ENCODE peak calls at places on chromosomes 1 and 21, in eight cellular contexts. One of them, this sample, is unnamed.

GRCh38 chr21:20943476-20944085 is 54.6 kb upstream of the NCAM2 start:
- DNase-seq in mucosa of gallbladder: no peak
- DNase-seq in hippocampal formation: peak; percentile 22
- DNase-seq in LoVo: no peak
- DNase-seq in NCI-H1092 treated with DMSO at 0.1 percent for 48 hours: no peak
- DNase-seq in HEK293T: no peak
- DNase-seq in fibroblast of pulmonary artery: no peak
- DNase-seq in uterus: no peak
- DNase-seq in this sample: peak; percentile 66

GRCh38 chr1:90400121-90400520 is 317.0 kb downstream of the BARHL2 start:
- DNase-seq in mucosa of gallbladder: no peak
- DNase-seq in hippocampal formation: no peak
- DNase-seq in LoVo: peak; percentile 6
- DNase-seq in NCI-H1092 treated with DMSO at 0.1 percent for 48 hours: no peak
- DNase-seq in HEK293T: no peak
- DNase-seq in fibroblast of pulmonary artery: no peak
- DNase-seq in uterus: no peak
- DNase-seq in this sample: no peak

GRCh38 chr1:174114788-174115448 is 44.4 kb upstream of the RABGAP1L start:
- DNase-seq in mucosa of gallbladder: peak; percentile 50
- DNase-seq in hippocampal formation: no peak
- DNase-seq in LoVo: peak; percentile 65
- DNase-seq in NCI-H1092 treated with DMSO at 0.1 percent for 48 hours: peak; percentile 31
- DNase-seq in HEK293T: peak; percentile 63
- DNase-seq in fibroblast of pulmonary artery: peak; percentile 58
- DNase-seq in uterus: no peak
- DNase-seq in this sample: peak; percentile 52

GRCh38 chr1:46822248-46822826 is 23.5 kb downstream of the CYP4B1 start:
- DNase-seq in mucosa of gallbladder: no peak
- DNase-seq in hippocampal formation: no peak
- DNase-seq in LoVo: no peak
- DNase-seq in NCI-H1092 treated with DMSO at 0.1 percent for 48 hours: no peak
- DNase-seq in HEK293T: no peak
- DNase-seq in fibroblast of pulmonary artery: no peak
- DNase-seq in uterus: no peak
- DNase-seq in this sample: no peak

GRCh38 chr1:210600421-210601195 is 271.9 kb downstream of the HHAT start:
- DNase-seq in mucosa of gallbladder: no peak
- DNase-seq in hippocampal formation: no peak
- DNase-seq in LoVo: no peak
- DNase-seq in NCI-H1092 treated with DMSO at 0.1 percent for 48 hours: no peak
- DNase-seq in HEK293T: no peak
- DNase-seq in fibroblast of pulmonary artery: no peak
- DNase-seq in uterus: no peak
- DNase-seq in this sample: no peak

GRCh38 chr1:235416662-235417049 is 49.4 kb downstream of the TBCE start:
- DNase-seq in mucosa of gallbladder: no peak
- DNase-seq in hippocampal formation: no peak
- DNase-seq in LoVo: no peak
- DNase-seq in NCI-H1092 treated with DMSO at 0.1 percent for 48 hours: no peak
- DNase-seq in HEK293T: no peak
- DNase-seq in fibroblast of pulmonary artery: peak; percentile 41
- DNase-seq in uterus: no peak
- DNase-seq in this sample: no peak

GRCh38 chr1:92118826-92119225 is 38.7 kb downstream of the BTBD8 start:
- DNase-seq in mucosa of gallbladder: no peak
- DNase-seq in hippocampal formation: no peak
- DNase-seq in LoVo: no peak
- DNase-seq in NCI-H1092 treated with DMSO at 0.1 percent for 48 hours: no peak
- DNase-seq in HEK293T: no peak
- DNase-seq in fibroblast of pulmonary artery: no peak
- DNase-seq in uterus: no peak
- DNase-seq in this sample: no peak

GRCh38 chr1:10975567-10976326 is 36.7 kb upstream of the TARDBP start:
- DNase-seq in mucosa of gallbladder: peak; percentile 67
- DNase-seq in hippocampal formation: no peak
- DNase-seq in LoVo: no peak
- DNase-seq in NCI-H1092 treated with DMSO at 0.1 percent for 48 hours: no peak
- DNase-seq in HEK293T: no peak
- DNase-seq in fibroblast of pulmonary artery: peak; percentile 44
- DNase-seq in uterus: peak; percentile 36
- DNase-seq in this sample: no peak